ENCODE peak calls at places on chromosomes 4 and X, in six cellular contexts. E is body of pancreas, B is IMR-90, X is spleen, K is endothelial cell of umbilical vein, D is transverse colon. G is an unnamed sample.
A peak's percentile ranks its signal among the peaks of the same experiment; 100 is the strongest.

GRCh38 chr4:26731342-26731741 is 129.3 kb upstream of the STIM2 start:
- DNase-seq in E (no peak), K (no peak), X (no peak), D (no peak), B (peak; percentile 41), G (no peak)

GRCh38 chr4:68490826-68491457 is 43.7 kb downstream of the TMPRSS11E start:
- DNase-seq in D (no peak), X (no peak), K (no peak), B (no peak), E (no peak), G (no peak)

GRCh38 chrX:9614016-9614415 is 149.2 kb downstream of the TBL1X start:
- DNase-seq in D (no peak), K (no peak), X (no peak), E (no peak), B (peak; percentile 84), G (no peak)

GRCh38 chr4:82811838-82812672 is 13.5 kb upstream of the SCD5 start:
- DNase-seq in D (no peak), E (no peak), B (peak; percentile 41), X (no peak), K (peak; percentile 28), G (no peak)

GRCh38 chr4:94871644-94872305 is 114.0 kb downstream of the BMPR1B start:
- DNase-seq in K (no peak), E (no peak), D (no peak), X (no peak), B (peak; percentile 20), G (no peak)

GRCh38 chrX:70038515-70038914 is 11.2 kb downstream of the AWAT2 start:
- DNase-seq in X (peak; percentile 47), E (no peak), B (no peak), D (no peak), K (no peak), G (no peak)

GRCh38 chr4:125303058-125303457 is 11.7 kb upstream of the FAT4 start:
- DNase-seq in B (peak; percentile 77), K (no peak), X (no peak), E (no peak), D (no peak), G (no peak)

GRCh38 chr4:13928214-13928613 is 300.7 kb upstream of the BOD1L1 start:
- DNase-seq in E (no peak), D (no peak), K (no peak), X (no peak), B (no peak), G (no peak)

GRCh38 chrX:43970528-43970927 is 2.7 kb downstream of the NDP start:
- DNase-seq in E (no peak), B (peak; percentile 68), K (no peak), X (no peak), D (no peak), G (no peak)

GRCh38 chr4:80308466-80308822 is 27.1 kb upstream of the CFAP299 start:
- DNase-seq in E (no peak), X (no peak), B (no peak), K (no peak), D (no peak), G (no peak)

GRCh38 chr4:80306255-80306654 is 29.3 kb upstream of the CFAP299 start:
- DNase-seq in E (no peak), B (peak; percentile 54), X (no peak), K (peak; percentile 6), D (no peak), G (no peak)

GRCh38 chr4:80305466-80305865 is 30.1 kb upstream of the CFAP299 start:
- DNase-seq in D (no peak), B (peak; percentile 80), X (no peak), K (no peak), E (no peak), G (no peak)

GRCh38 chr4:80307774-80308465 is 27.6 kb upstream of the CFAP299 start:
- DNase-seq in K (no peak), X (no peak), E (no peak), D (no peak), B (peak; percentile 79), G (no peak)

GRCh38 chr4:80307183-80307735 is 28.3 kb upstream of the CFAP299 start:
- DNase-seq in X (no peak), E (no peak), B (peak; percentile 41), K (peak; percentile 22), D (no peak), G (no peak)
- H3K4me1 ChIP-seq in X (no peaks in the 10 kb centered on the region), E (no peaks in the 10 kb centered on the region), B (peaks cover 14% of the 10 kb centered on the region), K (peaks cover 14% of the 10 kb centered on the region), D (no peaks in the 10 kb centered on the region), G (no peaks in the 10 kb centered on the region)

GRCh38 chrX:74419861-74420193 is 1.5 kb upstream of the SLC16A2 start:
- DNase-seq in X (no peak), K (no peak), E (peak; percentile 2), B (no peak), D (no peak), G (no peak)

GRCh38 chrX:74422576-74423288 is 1.4 kb downstream of the SLC16A2 start:
- DNase-seq in E (peak; percentile 45), D (peak; percentile 35), K (peak; percentile 7), B (peak; percentile 66), X (peak; percentile 80), G (peak; percentile 21)

GRCh38 chrX:74420194-74421035 is 878 bp upstream of the SLC16A2 start:
- DNase-seq in B (peak; percentile 48), E (peak; percentile 71), X (peak; percentile 82), K (peak; percentile 42), D (peak; percentile 57), G (peak; percentile 19)

GRCh38 chrX:74422029-74422352 is 698 bp downstream of the SLC16A2 start:
- DNase-seq in B (no peak), D (no peak), E (no peak), X (no peak), K (no peak), G (no peak)

DNA sequence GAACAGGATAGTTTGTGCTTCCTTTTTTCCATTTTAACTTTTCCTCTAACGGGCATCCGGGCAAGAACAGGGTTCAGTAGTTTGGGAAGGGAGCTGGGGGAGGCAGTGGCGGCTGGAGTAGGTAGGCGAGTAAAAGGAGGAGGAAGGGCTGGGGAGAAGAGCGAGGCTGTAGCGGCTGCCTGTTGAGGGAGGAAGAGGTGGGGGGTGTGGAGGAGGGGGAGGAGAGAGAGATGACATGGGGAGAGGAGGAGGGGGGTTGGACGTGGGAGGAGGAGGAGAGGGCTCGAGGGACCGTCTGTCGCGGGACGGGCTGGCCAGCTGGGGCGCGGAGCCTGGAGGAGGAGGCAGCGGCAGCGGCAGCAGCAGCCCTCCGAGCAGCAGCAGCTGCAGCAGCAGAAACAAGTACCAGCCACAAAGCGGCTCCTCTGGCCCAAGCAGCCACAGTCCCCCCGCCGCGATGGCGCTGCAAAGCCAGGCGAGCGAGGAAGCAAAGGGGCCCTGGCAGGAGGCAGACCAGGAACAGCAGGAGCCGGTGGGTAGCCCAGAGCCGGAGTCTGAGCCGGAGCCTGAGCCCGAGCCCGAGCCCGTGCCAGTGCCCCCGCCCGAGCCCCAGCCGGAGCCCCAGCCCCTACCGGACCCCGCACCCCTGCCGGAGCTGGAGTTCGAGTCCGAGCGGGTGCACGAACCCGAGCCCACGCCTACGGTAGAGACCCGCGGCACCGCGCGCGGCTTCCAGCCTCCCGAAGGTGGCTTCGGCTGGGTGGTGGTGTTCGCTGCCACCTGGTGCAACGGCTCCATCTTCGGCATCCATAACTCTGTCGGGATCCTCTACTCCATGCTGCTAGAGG is at the start of gene SLC16A2:
- DNase-seq in E (peak; percentile 81), X (peak; percentile 80), K (peak; percentile 48), B (peak; percentile 79), D (peak; percentile 57), G (peak; percentile 41)
- TF ChIP-seq POLR2A in E (peak; percentile 20), X (no peak), K (no peak), B (no peak), D (no peak), G (no peak)

GRCh38 chrX:6227445-6227820 is 1.2 kb downstream of the NLGN4X start:
- DNase-seq in X (peak; percentile 47), B (no peak), D (no peak), E (no peak), K (no peak), G (no peak)
- H3K4me3 ChIP-seq in X (peak overlapping the region; percentile 68), B (no peak overlapping the region), D (peak overlapping the region; percentile 18), E (no peak overlapping the region), K (no peak overlapping the region), G (peak overlapping the region; percentile 42)

DNA sequence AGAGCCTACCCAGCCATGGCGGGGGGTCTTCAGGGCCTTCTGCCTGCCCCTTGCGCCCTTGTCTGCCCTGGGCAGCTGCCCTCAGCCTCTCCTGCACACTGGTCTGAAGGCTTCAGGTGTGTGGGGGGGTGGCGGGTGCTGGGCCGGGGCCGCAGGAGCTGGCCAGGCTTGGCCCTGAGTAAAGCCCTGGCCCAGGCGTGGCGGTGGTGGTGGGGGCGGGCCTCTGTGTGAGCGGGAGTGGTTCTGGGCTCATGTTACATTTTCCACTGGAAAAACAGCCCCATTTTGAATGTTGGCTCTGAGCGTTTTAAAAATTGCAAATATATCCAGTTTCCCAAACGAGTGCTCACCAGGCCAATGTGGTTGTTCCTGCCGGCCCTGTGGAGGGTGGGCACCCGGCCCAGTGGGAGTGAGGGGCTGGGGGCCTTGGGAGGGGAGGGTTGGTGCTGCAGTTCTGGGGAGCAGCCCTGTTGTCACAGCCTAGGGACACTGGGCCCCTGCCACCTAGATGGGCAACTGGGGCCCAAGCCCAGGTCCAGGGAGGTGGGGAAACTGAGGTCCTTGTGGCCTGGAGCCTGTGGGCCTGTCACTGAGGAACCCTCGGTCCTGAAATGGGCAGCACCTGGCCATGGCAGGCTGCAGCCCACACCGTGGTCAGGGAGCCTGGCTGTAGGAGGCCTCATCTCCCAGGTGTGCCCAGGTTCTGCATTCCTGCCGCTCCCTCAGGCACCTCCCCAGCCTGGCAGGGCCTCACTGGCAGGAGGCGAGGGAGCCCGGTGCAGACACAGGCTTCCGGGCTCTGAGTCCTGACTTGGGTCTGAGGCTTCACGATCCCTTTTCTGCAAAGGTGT is 28.3 kb downstream of the FGFRL1 start:
- DNase-seq in B (peak; percentile 32), D (peak; percentile 44), X (no peak), K (no peak), E (peak; percentile 74), G (no peak)
- H3K4me1 ChIP-seq in B (peaks cover 38% of the 10 kb centered on the region), D (peaks cover 30% of the 10 kb centered on the region), X (peaks cover 11% of the 10 kb centered on the region), K (peaks cover 16% of the 10 kb centered on the region), E (peaks cover 35% of the 10 kb centered on the region), G (no peaks in the 10 kb centered on the region)

GRCh38 chrX:119682019-119682989 is 10.7 kb downstream of the SEPTIN6 start:
- DNase-seq in K (no peak), X (no peak), D (no peak), E (no peak), B (no peak), G (no peak)
- TF ChIP-seq POLR2A in K (no peak), X (no peak), D (no peak), E (no peak), B (no peak), G (no peak)

DNA sequence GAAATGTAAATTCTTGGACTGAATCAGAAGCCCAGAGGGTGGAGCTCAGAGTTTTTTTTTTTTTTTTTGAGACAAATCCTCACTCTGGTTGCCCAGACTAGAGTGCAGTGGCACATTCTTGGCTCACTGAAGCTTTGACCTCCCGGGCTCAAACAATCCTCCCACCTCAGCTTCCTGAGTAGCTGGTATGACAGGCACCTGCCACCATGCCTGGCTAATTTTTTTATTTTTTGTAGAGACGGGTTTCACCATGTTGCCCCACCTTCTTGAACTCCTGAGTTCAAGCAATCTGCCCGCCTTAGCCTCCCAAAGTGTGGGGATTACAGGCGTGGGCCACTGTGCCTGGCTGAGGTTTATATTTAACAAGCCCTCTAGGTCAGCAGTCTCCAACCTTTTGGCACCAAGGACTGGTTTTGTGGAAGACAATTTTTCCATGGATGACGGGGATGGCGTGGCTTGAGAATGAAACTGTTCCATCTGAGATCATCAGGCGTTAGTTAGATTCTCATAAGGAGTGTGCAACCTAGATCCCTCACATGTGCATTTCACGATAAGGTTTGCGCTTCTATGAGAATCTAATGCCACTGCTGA is 76.7 kb downstream of the FHIP1A start:
- DNase-seq in E (peak; percentile 6), B (no peak), X (no peak), K (no peak), D (no peak), G (no peak)
- H3K4me3 ChIP-seq in E (no peak overlapping the region), B (no peak overlapping the region), X (no peak overlapping the region), K (no peak overlapping the region), D (no peak overlapping the region), G (no peak overlapping the region)

G was measured in gastrocnemius medialis.